ENCODE peak calls at places on chromosomes 3 and 15, in nine cellular contexts. Z is OCI-LY7, K is cardiac muscle cell, S is esophagus squamous epithelium, B is AG04450, E is lung, I is coronary artery, C is GM12878, D is PC-3. J is an unnamed sample.
A peak's percentile ranks its signal among the peaks of the same experiment; 100 is the strongest.

GRCh38 chr3:12590096-12590495 is 33.2 kb downstream of the MKRN2 start:
- DNase-seq in D (no peak), Z (no peak), K (no peak), C (no peak), B (no peak), I (no peak), E (no peak), S (no peak), J (no peak)

GRCh38 chr3:157442729-157443128 is 6.1 kb downstream of the PTX3 start:
- DNase-seq in D (no peak), K (no peak), S (no peak), I (no peak), E (no peak), B (no peak), C (no peak), Z (no peak), J (no peak)

GRCh38 chr3:122215592-122216298 is 32.3 kb downstream of the CASR start:
- DNase-seq in Z (no peak), K (no peak), S (no peak), E (no peak), D (no peak), C (no peak), B (no peak), I (no peak), J (no peak)

GRCh38 chr15:50187525-50187924 is 5.5 kb downstream of the SLC27A2 start:
- DNase-seq in C (no peak), E (no peak), K (no peak), Z (no peak), S (no peak), D (no peak), I (no peak), B (no peak), J (no peak)

GRCh38 chr3:118577055-118577759 is 457.4 kb downstream of the IGSF11 start:
- DNase-seq in K (no peak), Z (no peak), B (no peak), I (no peak), E (no peak), C (no peak), D (no peak), S (no peak), J (no peak)

GRCh38 chr3:192514754-192515660 is 212.3 kb downstream of the FGF12 start:
- DNase-seq in Z (no peak), C (no peak), I (no peak), K (peak; percentile 72), D (no peak), S (no peak), E (no peak), B (no peak), J (peak; percentile 23)

GRCh38 chr3:113914646-113915045 is 33.2 kb upstream of the ZDHHC23 start:
- DNase-seq in S (no peak), Z (no peak), B (no peak), I (no peak), K (no peak), C (no peak), D (no peak), E (no peak), J (peak; percentile 28)

GRCh38 chr3:64295594-64295993 is 70.3 kb upstream of the PRICKLE2 start:
- DNase-seq in C (no peak), E (no peak), S (no peak), Z (no peak), D (peak; percentile 67), B (peak; percentile 75), K (no peak), I (no peak), J (peak; percentile 85)

GRCh38 chr15:57551717-57552677 is 39.7 kb upstream of the MYZAP start:
- DNase-seq in C (no peak), I (no peak), K (peak; percentile 72), D (peak; percentile 90), S (no peak), Z (no peak), E (peak; percentile 71), B (peak; percentile 38), J (peak; percentile 72)

DNA sequence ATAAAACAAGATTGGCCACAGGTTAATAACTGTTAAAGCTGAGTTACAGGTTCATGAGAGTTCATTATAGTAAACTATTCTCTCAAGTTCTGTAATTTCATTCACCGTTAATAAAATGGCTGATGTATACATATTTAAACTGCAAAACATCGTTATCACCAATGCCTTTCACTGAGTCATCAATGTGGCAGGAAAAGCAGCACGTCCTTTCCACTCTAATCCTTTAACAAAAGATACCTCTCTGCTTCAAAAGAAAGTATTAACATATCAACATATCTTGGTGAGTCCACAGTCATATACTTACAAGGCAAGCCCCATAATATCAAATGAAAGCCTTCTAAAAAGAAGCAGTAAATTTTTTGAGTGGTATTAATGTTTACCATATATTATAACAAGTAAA is 54.5 kb downstream of the UACA start:
- DNase-seq in K (no peak), C (no peak), I (no peak), E (no peak), D (no peak), Z (no peak), B (no peak), S (no peak), J (no peak)
- H3K4me3 ChIP-seq in K (no peak overlapping the region), C (no peak overlapping the region), I (no peak overlapping the region), E (no peak overlapping the region), D (no peak overlapping the region), Z (no peak overlapping the region), B (no peak overlapping the region), S (no peak overlapping the region), J (no peak overlapping the region)

GRCh38 chr15:100801256-100801900 is 78.3 kb upstream of the ALDH1A3 start:
- DNase-seq in D (no peak), Z (no peak), K (no peak), E (no peak), C (no peak), B (no peak), S (no peak), I (no peak), J (no peak)
- TF ChIP-seq CTCF in D (no peak), Z (no peak), K (no peak), E (no peak), C (no peak), B (no peak), S (no peak), I (no peak), J (no peak)

DNA sequence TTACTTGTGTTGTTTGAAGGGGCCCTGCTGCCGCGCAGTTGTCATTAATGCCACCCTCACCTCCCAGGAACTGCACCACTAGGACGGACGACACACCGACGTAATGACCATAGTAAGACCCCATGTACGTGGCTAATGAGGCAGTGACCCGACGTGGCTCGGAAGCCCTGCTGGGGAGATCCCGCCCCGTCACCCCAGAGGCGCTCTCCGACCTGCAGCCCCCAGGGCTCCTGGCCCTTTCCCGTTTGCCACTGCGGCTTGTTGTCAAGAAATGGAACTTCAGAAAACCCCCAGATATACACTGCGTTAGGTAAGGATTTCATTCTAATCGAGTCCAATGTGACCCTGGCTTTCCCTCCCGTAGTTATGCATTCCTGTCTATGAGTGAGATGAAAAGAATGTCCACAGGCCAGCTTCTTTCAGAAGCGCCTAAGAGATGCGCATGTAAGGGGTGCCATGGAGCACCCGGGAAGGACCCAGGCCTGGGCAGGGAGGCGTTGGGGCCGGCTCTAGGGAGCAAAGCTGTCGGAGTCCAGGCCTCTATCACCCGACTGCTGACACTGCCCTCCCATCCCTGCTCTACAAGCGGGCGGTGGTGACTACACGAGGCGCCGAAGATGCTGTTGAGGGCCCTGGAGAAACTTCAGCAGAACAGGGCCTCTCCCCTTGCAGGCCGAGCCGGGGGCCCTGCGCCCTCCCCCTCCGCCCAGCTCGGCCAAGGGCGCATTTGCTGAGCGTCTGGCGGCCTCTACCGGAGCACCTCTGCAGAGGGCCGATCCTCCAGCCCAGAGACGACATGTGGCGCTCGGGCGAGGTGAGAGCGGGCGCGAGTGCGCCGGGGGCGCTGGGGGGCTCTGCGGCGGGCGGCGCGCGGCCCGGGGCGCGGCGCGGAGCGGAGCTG is at the start of gene GABRA5:
- DNase-seq in K (peak; percentile 75), D (peak; percentile 15), B (no peak), S (no peak), C (no peak), E (no peak), Z (no peak), I (no peak), J (peak; percentile 24)
- H3K4me3 ChIP-seq in K (peak within 1 kb of the TSS; percentile 28), D (no peak within 1 kb of the TSS), B (peak within 1 kb of the TSS; percentile 48), S (peak within 1 kb of the TSS; percentile 28), C (no peak within 1 kb of the TSS), E (no peak within 1 kb of the TSS), Z (no peak within 1 kb of the TSS), I (peak within 1 kb of the TSS; percentile 53), J (no peak within 1 kb of the TSS)

GRCh38 chr15:80217327-80217900 is 34.6 kb downstream of the CTXND1 start:
- DNase-seq in D (no peak), S (no peak), K (no peak), B (no peak), C (no peak), E (peak; percentile 3), Z (no peak), I (no peak), J (no peak)

GRCh38 chr15:80214979-80215378 is 37.0 kb downstream of the CTXND1 start:
- DNase-seq in I (peak; percentile 17), Z (no peak), K (no peak), S (no peak), D (no peak), E (no peak), B (no peak), C (no peak), J (no peak)

GRCh38 chr15:80216911-80217310 is 35.1 kb downstream of the CTXND1 start:
- DNase-seq in S (no peak), D (no peak), E (peak; percentile 11), C (no peak), B (no peak), K (no peak), I (peak; percentile 12), Z (no peak), J (no peak)

GRCh38 chr15:80219955-80220354 is 32.1 kb downstream of the CTXND1 start:
- DNase-seq in E (no peak), D (no peak), Z (no peak), B (no peak), K (no peak), C (no peak), S (no peak), I (no peak), J (no peak)
- TF ChIP-seq CTCF in E (no peak), D (no peak), Z (no peak), B (no peak), K (no peak), C (no peak), S (no peak), I (no peak), J (no peak)

DNA sequence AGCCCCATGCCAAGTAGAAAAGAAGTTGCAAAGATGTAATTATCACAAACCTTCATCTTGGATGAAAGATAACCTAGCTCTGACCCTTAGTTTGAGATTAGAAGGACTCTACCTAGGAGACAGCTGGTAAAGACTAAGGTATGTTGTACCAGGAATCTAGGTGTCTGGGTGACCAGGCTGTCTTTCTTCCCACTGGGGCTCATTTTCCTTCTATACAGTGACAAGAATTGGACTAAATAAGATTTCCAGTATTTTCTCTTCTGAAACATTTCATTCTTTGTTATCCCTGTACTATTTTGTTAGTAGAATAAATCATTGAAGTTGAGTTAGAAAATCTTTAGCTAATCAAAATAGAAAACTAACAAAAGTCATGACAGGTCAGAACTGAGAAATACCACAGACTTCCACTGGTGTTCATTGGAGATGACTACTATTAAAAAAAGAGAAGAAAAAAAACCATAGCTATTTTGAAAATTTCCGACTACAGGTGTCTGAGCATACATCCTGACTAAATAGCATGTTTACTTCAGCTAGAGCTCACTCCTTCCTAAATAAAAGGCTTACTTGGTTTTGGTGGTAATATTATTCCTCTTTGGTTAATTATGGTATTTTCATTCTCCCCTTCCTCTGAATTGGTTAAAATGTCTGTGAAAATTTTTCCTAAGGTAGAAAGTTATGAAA is 10.1 kb downstream of the TGFBR2 start:
- DNase-seq in S (no peak), Z (no peak), K (no peak), C (no peak), E (no peak), B (no peak), D (no peak), I (no peak), J (no peak)
- H3K4me3 ChIP-seq in S (no peak overlapping the region), Z (peak overlapping the region; percentile 42), K (no peak overlapping the region), C (no peak overlapping the region), E (no peak overlapping the region), B (no peak overlapping the region), D (no peak overlapping the region), I (peak overlapping the region; percentile 2), J (no peak overlapping the region)

GRCh38 chr3:172982731-172983364 is 158.2 kb downstream of the SPATA16 start:
- DNase-seq in B (no peak), I (no peak), E (no peak), K (peak; percentile 35), D (peak; percentile 18), S (no peak), Z (no peak), C (no peak), J (no peak)
- TF ChIP-seq CTCF in B (no peak), I (no peak), E (no peak), K (peak; percentile 14), D (peak; percentile 54), S (no peak), Z (peak; percentile 43), C (no peak), J (no peak)